ENCODE peak calls at places on chromosomes 7 and 10, in ten cellular contexts. One of them, this sample, is unnamed.

GRCh38 chr7:93011351-93012294 is 106.2 kb downstream of the SAMD9 start:
- DNase-seq in ACHN: peak; percentile 39
- DNase-seq in aorta: no peak
- DNase-seq in DMS53: no peak
- DNase-seq in activated CD8-positive, alpha-beta memory T cell treated with anti-CD3 and anti-CD28 coated beads, Interleukin-2, amount 10 ng/mL, durations not matched to agents 7 days and 5 days: no peak
- DNase-seq in AG10803: peak; percentile 97
- DNase-seq in adipocyte: peak; percentile 82
- DNase-seq in RPMI8226: no peak
- DNase-seq in CD8-positive, alpha-beta T cell: no peak
- DNase-seq in NCI-H1105 treated with DMSO at 0.1 percent for 48 hours: no peak
- DNase-seq in this sample: no peak

GRCh38 chr7:18414885-18415284 is 80.7 kb upstream of the HDAC9 start:
- DNase-seq in ACHN: no peak
- DNase-seq in aorta: no peak
- DNase-seq in DMS53: peak; percentile 28
- DNase-seq in activated CD8-positive, alpha-beta memory T cell treated with anti-CD3 and anti-CD28 coated beads, Interleukin-2, amount 10 ng/mL, durations not matched to agents 7 days and 5 days: no peak
- DNase-seq in AG10803: no peak
- DNase-seq in adipocyte: no peak
- DNase-seq in RPMI8226: no peak
- DNase-seq in CD8-positive, alpha-beta T cell: no peak
- DNase-seq in NCI-H1105 treated with DMSO at 0.1 percent for 48 hours: peak; percentile 3
- DNase-seq in this sample: no peak

GRCh38 chr10:99908512-99908911 is 101.2 kb downstream of the DNMBP start:
- DNase-seq in ACHN: no peak
- DNase-seq in aorta: no peak
- DNase-seq in DMS53: no peak
- DNase-seq in activated CD8-positive, alpha-beta memory T cell treated with anti-CD3 and anti-CD28 coated beads, Interleukin-2, amount 10 ng/mL, durations not matched to agents 7 days and 5 days: no peak
- DNase-seq in AG10803: no peak
- DNase-seq in adipocyte: no peak
- DNase-seq in RPMI8226: no peak
- DNase-seq in CD8-positive, alpha-beta T cell: no peak
- DNase-seq in NCI-H1105 treated with DMSO at 0.1 percent for 48 hours: no peak
- DNase-seq in this sample: no peak

GRCh38 chr10:19749185-19749729 is 67.0 kb upstream of the PLXDC2 start:
- DNase-seq in ACHN: no peak
- DNase-seq in aorta: no peak
- DNase-seq in DMS53: no peak
- DNase-seq in activated CD8-positive, alpha-beta memory T cell treated with anti-CD3 and anti-CD28 coated beads, Interleukin-2, amount 10 ng/mL, durations not matched to agents 7 days and 5 days: no peak
- DNase-seq in AG10803: peak; percentile 82
- DNase-seq in adipocyte: no peak
- DNase-seq in RPMI8226: no peak
- DNase-seq in CD8-positive, alpha-beta T cell: no peak
- DNase-seq in NCI-H1105 treated with DMSO at 0.1 percent for 48 hours: no peak
- DNase-seq in this sample: no peak

GRCh38 chr10:71597821-71598498 is 121.6 kb downstream of the C10orf105 start:
- DNase-seq in ACHN: no peak
- DNase-seq in aorta: no peak
- DNase-seq in DMS53: no peak
- DNase-seq in activated CD8-positive, alpha-beta memory T cell treated with anti-CD3 and anti-CD28 coated beads, Interleukin-2, amount 10 ng/mL, durations not matched to agents 7 days and 5 days: no peak
- DNase-seq in AG10803: peak; percentile 69
- DNase-seq in adipocyte: no peak
- DNase-seq in RPMI8226: peak; percentile 84
- DNase-seq in CD8-positive, alpha-beta T cell: no peak
- DNase-seq in NCI-H1105 treated with DMSO at 0.1 percent for 48 hours: no peak
- DNase-seq in this sample: no peak

GRCh38 chr10:102710604-102711003 is 3.6 kb downstream of the ARL3 start:
- DNase-seq in ACHN: peak; percentile 79
- DNase-seq in aorta: no peak
- DNase-seq in DMS53: no peak
- DNase-seq in activated CD8-positive, alpha-beta memory T cell treated with anti-CD3 and anti-CD28 coated beads, Interleukin-2, amount 10 ng/mL, durations not matched to agents 7 days and 5 days: peak; percentile 65
- DNase-seq in AG10803: peak; percentile 77
- DNase-seq in adipocyte: peak; percentile 77
- DNase-seq in RPMI8226: no peak
- DNase-seq in CD8-positive, alpha-beta T cell: no peak
- DNase-seq in NCI-H1105 treated with DMSO at 0.1 percent for 48 hours: no peak
- DNase-seq in this sample: no peak

GRCh38 chr7:51665045-51665785 is 348.6 kb upstream of the COBL start:
- DNase-seq in ACHN: no peak
- DNase-seq in aorta: no peak
- DNase-seq in DMS53: no peak
- DNase-seq in activated CD8-positive, alpha-beta memory T cell treated with anti-CD3 and anti-CD28 coated beads, Interleukin-2, amount 10 ng/mL, durations not matched to agents 7 days and 5 days: no peak
- DNase-seq in AG10803: no peak
- DNase-seq in adipocyte: no peak
- DNase-seq in RPMI8226: no peak
- DNase-seq in CD8-positive, alpha-beta T cell: no peak
- DNase-seq in NCI-H1105 treated with DMSO at 0.1 percent for 48 hours: no peak
- DNase-seq in this sample: no peak

GRCh38 chr7:106114735-106115383 is 2.7 kb upstream of the SYPL1 start:
- DNase-seq in ACHN: no peak
- DNase-seq in aorta: no peak
- DNase-seq in DMS53: peak; percentile 57
- DNase-seq in activated CD8-positive, alpha-beta memory T cell treated with anti-CD3 and anti-CD28 coated beads, Interleukin-2, amount 10 ng/mL, durations not matched to agents 7 days and 5 days: no peak
- DNase-seq in AG10803: no peak
- DNase-seq in adipocyte: no peak
- DNase-seq in RPMI8226: no peak
- DNase-seq in CD8-positive, alpha-beta T cell: peak; percentile 17
- DNase-seq in NCI-H1105 treated with DMSO at 0.1 percent for 48 hours: no peak
- DNase-seq in this sample: no peak

GRCh38 chr7:74424291-74424880 is 29.3 kb upstream of the GTF2IRD1 start:
- DNase-seq in ACHN: no peak
- DNase-seq in aorta: peak; percentile 54
- DNase-seq in DMS53: no peak
- DNase-seq in activated CD8-positive, alpha-beta memory T cell treated with anti-CD3 and anti-CD28 coated beads, Interleukin-2, amount 10 ng/mL, durations not matched to agents 7 days and 5 days: no peak
- DNase-seq in AG10803: no peak
- DNase-seq in adipocyte: no peak
- DNase-seq in RPMI8226: no peak
- DNase-seq in CD8-positive, alpha-beta T cell: no peak
- DNase-seq in NCI-H1105 treated with DMSO at 0.1 percent for 48 hours: no peak
- DNase-seq in this sample: no peak

GRCh38 chr10:60979667-60980104 is 35.7 kb upstream of the RHOBTB1 start:
- DNase-seq in ACHN: no peak
- DNase-seq in aorta: no peak
- DNase-seq in DMS53: no peak
- DNase-seq in activated CD8-positive, alpha-beta memory T cell treated with anti-CD3 and anti-CD28 coated beads, Interleukin-2, amount 10 ng/mL, durations not matched to agents 7 days and 5 days: no peak
- DNase-seq in AG10803: no peak
- DNase-seq in adipocyte: no peak
- DNase-seq in RPMI8226: no peak
- DNase-seq in CD8-positive, alpha-beta T cell: no peak
- DNase-seq in NCI-H1105 treated with DMSO at 0.1 percent for 48 hours: no peak
- DNase-seq in this sample: no peak

GRCh38 chr7:17516768-17517167 is 218.3 kb downstream of the AHR start:
- DNase-seq in ACHN: no peak
- DNase-seq in aorta: no peak
- DNase-seq in DMS53: no peak
- DNase-seq in activated CD8-positive, alpha-beta memory T cell treated with anti-CD3 and anti-CD28 coated beads, Interleukin-2, amount 10 ng/mL, durations not matched to agents 7 days and 5 days: no peak
- DNase-seq in AG10803: peak; percentile 93
- DNase-seq in adipocyte: peak; percentile 49
- DNase-seq in RPMI8226: no peak
- DNase-seq in CD8-positive, alpha-beta T cell: no peak
- DNase-seq in NCI-H1105 treated with DMSO at 0.1 percent for 48 hours: no peak
- DNase-seq in this sample: no peak

GRCh38 chr10:24617771-24618396 is 105.8 kb downstream of the ARHGAP21 start:
- DNase-seq in ACHN: peak; percentile 61
- DNase-seq in aorta: peak; percentile 85
- DNase-seq in DMS53: peak; percentile 86
- DNase-seq in activated CD8-positive, alpha-beta memory T cell treated with anti-CD3 and anti-CD28 coated beads, Interleukin-2, amount 10 ng/mL, durations not matched to agents 7 days and 5 days: peak; percentile 50
- DNase-seq in AG10803: peak; percentile 41
- DNase-seq in adipocyte: peak; percentile 59
- DNase-seq in RPMI8226: peak; percentile 53
- DNase-seq in CD8-positive, alpha-beta T cell: no peak
- DNase-seq in NCI-H1105 treated with DMSO at 0.1 percent for 48 hours: no peak
- DNase-seq in this sample: peak; percentile 14

GRCh38 chr10:132865236-132865635 is 77.1 kb downstream of the CFAP46 start:
- DNase-seq in ACHN: no peak
- DNase-seq in aorta: peak; percentile 44
- DNase-seq in DMS53: no peak
- DNase-seq in activated CD8-positive, alpha-beta memory T cell treated with anti-CD3 and anti-CD28 coated beads, Interleukin-2, amount 10 ng/mL, durations not matched to agents 7 days and 5 days: no peak
- DNase-seq in AG10803: no peak
- DNase-seq in adipocyte: no peak
- DNase-seq in RPMI8226: peak; percentile 9
- DNase-seq in CD8-positive, alpha-beta T cell: no peak
- DNase-seq in NCI-H1105 treated with DMSO at 0.1 percent for 48 hours: no peak
- DNase-seq in this sample: no peak

GRCh38 chr10:10804998-10805737 is 212.5 kb upstream of the CELF2 start:
- DNase-seq in ACHN: peak; percentile 12
- DNase-seq in aorta: no peak
- DNase-seq in DMS53: no peak
- DNase-seq in activated CD8-positive, alpha-beta memory T cell treated with anti-CD3 and anti-CD28 coated beads, Interleukin-2, amount 10 ng/mL, durations not matched to agents 7 days and 5 days: no peak
- DNase-seq in AG10803: peak; percentile 88
- DNase-seq in adipocyte: no peak
- DNase-seq in RPMI8226: no peak
- DNase-seq in CD8-positive, alpha-beta T cell: no peak
- DNase-seq in NCI-H1105 treated with DMSO at 0.1 percent for 48 hours: no peak
- DNase-seq in this sample: no peak

GRCh38 chr7:137146012-137146455 is 197.5 kb downstream of the PTN start:
- DNase-seq in ACHN: no peak
- DNase-seq in aorta: no peak
- DNase-seq in DMS53: no peak
- DNase-seq in activated CD8-positive, alpha-beta memory T cell treated with anti-CD3 and anti-CD28 coated beads, Interleukin-2, amount 10 ng/mL, durations not matched to agents 7 days and 5 days: no peak
- DNase-seq in AG10803: peak; percentile 80
- DNase-seq in adipocyte: peak; percentile 73
- DNase-seq in RPMI8226: no peak
- DNase-seq in CD8-positive, alpha-beta T cell: no peak
- DNase-seq in NCI-H1105 treated with DMSO at 0.1 percent for 48 hours: no peak
- DNase-seq in this sample: no peak

GRCh38 chr10:6236349-6237188 is 33.8 kb downstream of the PFKFB3 start:
- DNase-seq in ACHN: no peak
- DNase-seq in aorta: peak; percentile 74
- DNase-seq in DMS53: no peak
- DNase-seq in activated CD8-positive, alpha-beta memory T cell treated with anti-CD3 and anti-CD28 coated beads, Interleukin-2, amount 10 ng/mL, durations not matched to agents 7 days and 5 days: no peak
- DNase-seq in AG10803: peak; percentile 10
- DNase-seq in adipocyte: no peak
- DNase-seq in RPMI8226: no peak
- DNase-seq in CD8-positive, alpha-beta T cell: no peak
- DNase-seq in NCI-H1105 treated with DMSO at 0.1 percent for 48 hours: no peak
- DNase-seq in this sample: no peak

GRCh38 chr7:74479961-74480829 is 26.5 kb downstream of the GTF2IRD1 start:
- DNase-seq in ACHN: peak; percentile 80
- DNase-seq in aorta: peak; percentile 95
- DNase-seq in DMS53: no peak
- DNase-seq in activated CD8-positive, alpha-beta memory T cell treated with anti-CD3 and anti-CD28 coated beads, Interleukin-2, amount 10 ng/mL, durations not matched to agents 7 days and 5 days: no peak
- DNase-seq in AG10803: peak; percentile 90
- DNase-seq in adipocyte: peak; percentile 96
- DNase-seq in RPMI8226: no peak
- DNase-seq in CD8-positive, alpha-beta T cell: no peak
- DNase-seq in NCI-H1105 treated with DMSO at 0.1 percent for 48 hours: no peak
- DNase-seq in this sample: no peak

GRCh38 chr10:132471125-132471451 is 66.5 kb upstream of the INPP5A start:
- DNase-seq in ACHN: no peak
- DNase-seq in aorta: no peak
- DNase-seq in DMS53: no peak
- DNase-seq in activated CD8-positive, alpha-beta memory T cell treated with anti-CD3 and anti-CD28 coated beads, Interleukin-2, amount 10 ng/mL, durations not matched to agents 7 days and 5 days: no peak
- DNase-seq in AG10803: no peak
- DNase-seq in adipocyte: no peak
- DNase-seq in RPMI8226: no peak
- DNase-seq in CD8-positive, alpha-beta T cell: no peak
- DNase-seq in NCI-H1105 treated with DMSO at 0.1 percent for 48 hours: no peak
- DNase-seq in this sample: no peak

GRCh38 chr10:78892383-78893191 is 176.2 kb upstream of the ZMIZ1 start:
- DNase-seq in ACHN: no peak
- DNase-seq in aorta: no peak
- DNase-seq in DMS53: no peak
- DNase-seq in activated CD8-positive, alpha-beta memory T cell treated with anti-CD3 and anti-CD28 coated beads, Interleukin-2, amount 10 ng/mL, durations not matched to agents 7 days and 5 days: no peak
- DNase-seq in AG10803: no peak
- DNase-seq in adipocyte: no peak
- DNase-seq in RPMI8226: no peak
- DNase-seq in CD8-positive, alpha-beta T cell: no peak
- DNase-seq in NCI-H1105 treated with DMSO at 0.1 percent for 48 hours: no peak
- DNase-seq in this sample: no peak

GRCh38 chr10:28470873-28471704 is 61.8 kb upstream of the WAC start:
- DNase-seq in ACHN: no peak
- DNase-seq in aorta: no peak
- DNase-seq in DMS53: no peak
- DNase-seq in activated CD8-positive, alpha-beta memory T cell treated with anti-CD3 and anti-CD28 coated beads, Interleukin-2, amount 10 ng/mL, durations not matched to agents 7 days and 5 days: no peak
- DNase-seq in AG10803: peak; percentile 46
- DNase-seq in adipocyte: peak; percentile 45
- DNase-seq in RPMI8226: no peak
- DNase-seq in CD8-positive, alpha-beta T cell: no peak
- DNase-seq in NCI-H1105 treated with DMSO at 0.1 percent for 48 hours: no peak
- DNase-seq in this sample: no peak

GRCh38 chr7:5143935-5144903 is 45.8 kb upstream of the WIPI2 start:
- DNase-seq in ACHN: no peak
- DNase-seq in aorta: no peak
- DNase-seq in DMS53: no peak
- DNase-seq in activated CD8-positive, alpha-beta memory T cell treated with anti-CD3 and anti-CD28 coated beads, Interleukin-2, amount 10 ng/mL, durations not matched to agents 7 days and 5 days: peak; percentile 87
- DNase-seq in AG10803: no peak
- DNase-seq in adipocyte: no peak
- DNase-seq in RPMI8226: peak; percentile 64
- DNase-seq in CD8-positive, alpha-beta T cell: peak; percentile 25
- DNase-seq in NCI-H1105 treated with DMSO at 0.1 percent for 48 hours: no peak
- DNase-seq in this sample: peak; percentile 67